ENCODE peak calls at places on chromosomes 6 and 20, in five cellular contexts. B, Q, E, Z and X are unnamed samples.

GRCh38 chr6:26594730-26595632 is 1.8 kb upstream of the ABT1 start:
- DNase-seq in B (no peak), Q (no peak), E (peak), Z (no peak), X (no peak)

GRCh38 chr6:41683460-41684310 is 45.4 kb downstream of the MDFI start:
- DNase-seq in B (peak), Q (peak), E (peak), Z (peak), X (peak)

GRCh38 chr20:58504566-58504965 is 10.6 kb downstream of the APCDD1L start:
- DNase-seq in B (peak), Q (no peak), E (no peak), Z (no peak), X (no peak)

GRCh38 chr20:34343458-34344255 is 19.4 kb upstream of the ITCH start:
- DNase-seq in B (no peak), Q (no peak), E (no peak), Z (no peak), X (no peak)

GRCh38 chr6:30044630-30045029 is 16.4 kb upstream of the POLR1H start:
- DNase-seq in B (no peak), Q (no peak), E (no peak), Z (no peak), X (no peak)

GRCh38 chr6:17035994-17036393 is 65.9 kb upstream of the STMND1 start:
- DNase-seq in B (no peak), Q (no peak), E (no peak), Z (no peak), X (no peak)

GRCh38 chr6:71446084-71446869 is 157.7 kb downstream of the OGFRL1 start:
- DNase-seq in B (no peak), Q (no peak), E (no peak), Z (no peak), X (peak)

GRCh38 chr6:6842301-6842700 is 253.8 kb downstream of the LY86 start:
- DNase-seq in B (no peak), Q (no peak), E (no peak), Z (no peak), X (no peak)

GRCh38 chr20:33859157-33859695 is 48.1 kb downstream of the CHMP4B start:
- DNase-seq in B (no peak), Q (no peak), E (peak), Z (no peak), X (no peak)

GRCh38 chr6:15363164-15363522 is 117.3 kb downstream of the JARID2 start:
- DNase-seq in B (no peak), Q (no peak), E (no peak), Z (no peak), X (no peak)

GRCh38 chr6:37502703-37503485 is 3.2 kb upstream of the CCDC167 start:
- DNase-seq in B (no peak), Q (no peak), E (no peak), Z (no peak), X (no peak)

GRCh38 chr20:14336667-14337066 is 745 bp downstream of the FLRT3 start:
- DNase-seq in B (no peak), Q (no peak), E (no peak), Z (no peak), X (no peak)

GRCh38 chr6:55916188-55916587 is 40.8 kb upstream of the BMP5 start:
- DNase-seq in B (no peak), Q (no peak), E (no peak), Z (no peak), X (no peak)

GRCh38 chr6:34272022-34272926 is 23.5 kb upstream of the SMIM29 start:
- DNase-seq in B (no peak), Q (no peak), E (no peak), Z (peak), X (peak)

GRCh38 chr6:137848672-137849071 is 18.4 kb upstream of the TNFAIP3 start:
- DNase-seq in B (no peak), Q (no peak), E (no peak), Z (no peak), X (no peak)

GRCh38 chr6:125637207-125637606 is 112.2 kb upstream of the HEY2 start:
- DNase-seq in B (no peak), Q (no peak), E (no peak), Z (no peak), X (no peak)

GRCh38 chr20:401682-402495 is 6.2 kb upstream of the RBCK1 start:
- DNase-seq in B (no peak), Q (no peak), E (no peak), Z (no peak), X (no peak)

GRCh38 chr6:36769676-36770499 is 69.4 kb downstream of the CPNE5 start:
- DNase-seq in B (no peak), Q (no peak), E (no peak), Z (no peak), X (no peak)

GRCh38 chr6:85576479-85576878 is 17.2 kb downstream of the SNX14 start:
- DNase-seq in B (no peak), Q (no peak), E (no peak), Z (no peak), X (no peak)

GRCh38 chr20:59064214-59064722 is 21.7 kb upstream of the PRELID3B start:
- DNase-seq in B (no peak), Q (no peak), E (no peak), Z (no peak), X (no peak)

GRCh38 chr6:131831392-131831791 is 23.6 kb downstream of the ENPP1 start:
- DNase-seq in B (no peak), Q (no peak), E (peak), Z (no peak), X (no peak)
- H3K27ac ChIP-seq in B (no peak), Q (no peak), E (peak), Z (no peak), X (no peak)

DNA sequence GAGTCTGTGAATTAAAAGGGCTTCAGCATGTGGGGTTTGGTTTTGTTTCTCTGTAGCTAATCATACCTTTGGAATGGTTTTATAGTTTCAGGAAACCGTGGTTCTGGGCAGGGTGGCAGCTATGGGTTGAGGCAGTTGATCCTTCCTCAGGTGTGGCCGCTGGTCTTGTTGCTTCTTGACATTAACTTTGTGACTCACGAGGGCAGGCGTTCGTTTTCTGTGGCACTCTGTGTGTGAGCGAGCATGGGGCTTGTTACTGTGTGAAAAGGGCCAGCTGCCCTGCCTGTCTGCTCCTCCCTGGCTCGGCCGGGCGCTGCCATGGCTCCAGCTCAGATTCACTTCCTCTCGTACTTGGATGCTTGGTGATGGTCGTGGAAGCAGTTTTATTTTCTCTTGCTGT is 16.2 kb downstream of the DNAJC5 start:
- DNase-seq in B (no peak), Q (peak), E (no peak), Z (no peak), X (no peak)
- H3K27ac ChIP-seq in B (peak), Q (peak), E (no peak), Z (no peak), X (no peak)

DNA sequence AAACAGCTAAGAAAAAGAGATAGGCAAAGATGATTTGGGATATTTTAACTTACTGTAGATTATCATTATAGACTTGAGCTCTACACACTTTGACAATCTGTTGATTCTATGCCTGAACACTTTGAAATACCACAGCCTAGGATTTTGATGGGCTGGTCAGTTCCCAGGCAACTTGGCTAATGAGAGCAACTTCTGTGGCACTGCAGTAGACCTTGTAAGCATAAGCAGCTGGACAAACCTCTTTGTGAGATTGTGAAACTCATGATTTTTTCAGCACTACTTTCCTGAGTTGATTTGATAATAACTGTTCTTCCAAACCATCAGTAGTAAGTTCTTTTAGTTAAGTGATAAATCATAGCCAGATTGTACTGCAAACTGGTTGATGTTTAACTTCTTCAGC is 27.1 kb upstream of the ELOVL5 start:
- DNase-seq in B (no peak), Q (no peak), E (no peak), Z (no peak), X (no peak)
- H3K27ac ChIP-seq in B (no peak), Q (no peak), E (no peak), Z (no peak), X (no peak)

DNA sequence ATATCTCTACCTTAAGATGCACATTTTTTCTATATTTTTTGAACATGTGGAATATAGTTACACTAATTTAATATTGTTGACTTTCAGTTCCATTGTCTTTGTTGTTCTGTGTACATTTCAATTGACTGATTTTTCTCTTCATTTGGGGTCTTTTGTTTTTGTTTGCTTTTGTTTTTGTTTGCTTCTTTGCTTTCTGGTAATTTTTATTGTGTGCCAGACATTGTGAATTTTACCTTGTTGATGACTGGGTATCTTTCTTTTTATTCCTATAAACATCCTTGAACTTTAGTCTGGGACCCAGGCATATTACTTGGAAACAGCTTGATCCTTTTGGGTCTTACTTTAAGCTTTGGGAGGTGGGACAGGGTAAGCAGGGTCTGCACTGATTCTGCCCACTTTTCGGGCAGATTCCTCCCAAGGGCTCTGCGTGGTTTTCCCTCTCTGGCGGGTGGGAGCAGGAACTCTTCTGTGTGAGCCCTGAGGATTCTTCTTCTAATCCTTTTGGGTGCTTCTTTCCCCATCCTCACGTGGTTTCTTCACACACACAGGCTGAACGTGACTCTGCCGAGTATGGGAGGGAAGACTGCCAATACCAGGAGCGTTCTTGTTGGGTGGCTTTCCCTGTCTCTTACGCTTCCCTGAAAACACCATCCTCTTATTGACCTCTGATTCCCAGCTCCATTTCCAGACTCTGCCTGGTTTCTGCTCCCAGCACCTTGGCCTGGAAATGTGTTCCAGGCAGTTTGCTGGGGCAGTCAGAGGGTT is 200.5 kb downstream of the ARID1B start:
- DNase-seq in B (no peak), Q (no peak), E (peak), Z (no peak), X (peak)
- H3K27ac ChIP-seq in B (no peak), Q (peak), E (peak), Z (no peak), X (no peak)

DNA sequence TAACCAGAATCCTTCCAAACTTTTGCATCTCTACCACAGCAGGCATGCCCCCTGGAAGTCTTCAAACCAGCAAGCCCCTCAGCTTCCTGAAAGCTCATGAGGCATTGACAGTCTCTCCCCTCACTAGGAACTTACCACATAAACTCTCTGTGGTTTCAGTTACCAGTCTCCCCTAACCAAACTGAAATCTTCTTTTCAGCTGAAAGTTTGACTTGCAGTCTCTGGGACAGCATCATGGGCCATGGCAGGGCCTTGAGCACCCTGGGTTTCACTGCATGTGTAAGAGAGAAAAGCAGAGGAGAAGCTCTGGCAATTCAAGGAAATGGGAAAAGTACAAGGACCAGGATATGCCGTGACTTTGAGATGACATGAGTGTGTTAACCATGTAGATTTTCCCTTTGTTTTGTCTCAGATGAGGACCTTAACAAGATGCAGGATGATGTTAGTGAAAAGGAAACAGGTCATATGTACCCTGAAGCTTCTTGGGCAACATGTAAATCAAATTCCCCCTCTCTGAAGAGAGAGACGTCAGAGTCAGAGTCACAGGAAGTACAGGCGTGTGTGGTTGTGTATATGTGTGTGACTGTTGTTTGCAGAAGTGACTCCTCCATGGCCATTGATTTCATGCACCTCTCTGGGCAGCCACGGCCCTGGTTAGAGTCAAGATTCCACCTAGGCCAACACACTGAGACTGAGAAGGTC is 106.3 kb downstream of the TNFRSF21 start:
- DNase-seq in B (no peak), Q (no peak), E (no peak), Z (no peak), X (no peak)
- H3K27ac ChIP-seq in B (no peak), Q (no peak), E (no peak), Z (no peak), X (no peak)